ENCODE peak calls at places on chromosomes 6 and 20, in nine cellular contexts. Q is heart right ventricle; J is lower lobe of right lung; Z is CD8-positive, alpha-beta T cell; S is CD8-positive, alpha-beta memory T cell; L is GM23248; F is ovary; G is psoas muscle; R is heart left ventricle. E is an unnamed sample.
A peak's percentile ranks its signal among the peaks of the same experiment; 100 is the strongest.

GRCh38 chr6:33114428-33114827 is 38.6 kb downstream of the HLA-DPB1 start:
- DNase-seq in Z (no peak), J (no peak), G (no peak), Q (no peak), L (no peak), F (no peak), S (no peak), R (no peak), E (no peak)

GRCh38 chr6:158911746-158912158 is 88.2 kb downstream of the RSPH3 start:
- DNase-seq in Z (peak; percentile 34), L (no peak), S (no peak), G (no peak), R (no peak), F (no peak), J (no peak), Q (no peak), E (no peak)

GRCh38 chr20:461254-462198 is 807 bp downstream of the TBC1D20 start:
- DNase-seq in L (peak; percentile 80), R (peak; percentile 77), G (peak; percentile 58), F (peak; percentile 46), Q (peak; percentile 64), J (peak; percentile 75), S (peak; percentile 38), Z (peak; percentile 52), E (peak; percentile 49)

GRCh38 chr20:36344517-36345132 is 38.5 kb downstream of the DLGAP4 start:
- DNase-seq in Z (peak; percentile 13), Q (no peak), R (peak; percentile 33), J (no peak), G (no peak), S (no peak), F (peak; percentile 34), L (peak; percentile 62), E (no peak)

GRCh38 chr20:63942250-63943006 is 13.8 kb downstream of the UCKL1 start:
- DNase-seq in S (peak; percentile 41), L (peak; percentile 58), F (peak; percentile 17), Z (peak; percentile 59), G (peak; percentile 35), Q (peak; percentile 35), R (peak; percentile 61), J (peak; percentile 74), E (peak; percentile 18)

GRCh38 chr6:168369776-168370175 is 50.2 kb upstream of the DACT2 start:
- DNase-seq in R (peak; percentile 4), Q (no peak), Z (no peak), J (no peak), G (peak; percentile 2), F (no peak), L (no peak), S (no peak), E (no peak)

GRCh38 chr20:23278172-23278571 is 72.4 kb upstream of the NXT1 start:
- DNase-seq in J (no peak), L (no peak), R (no peak), S (no peak), Z (no peak), G (no peak), Q (no peak), F (no peak), E (no peak)

GRCh38 chr6:6193221-6193745 is 127.2 kb downstream of the F13A1 start:
- DNase-seq in Z (no peak), L (peak; percentile 24), S (no peak), R (no peak), Q (no peak), F (no peak), J (no peak), G (no peak), E (no peak)

GRCh38 chr6:37059344-37060194 is 54.1 kb downstream of the FGD2 start:
- DNase-seq in Z (no peak), R (peak; percentile 70), J (peak; percentile 71), F (peak; percentile 76), L (peak; percentile 98), Q (peak; percentile 52), G (peak; percentile 75), S (no peak), E (no peak)

GRCh38 chr6:11754625-11755289 is 23.8 kb downstream of the ADTRP start:
- DNase-seq in Q (no peak), J (no peak), Z (no peak), R (no peak), G (no peak), L (peak; percentile 93), F (no peak), S (no peak), E (no peak)

GRCh38 chr20:25495189-25495824 is 87.8 kb downstream of the GINS1 start:
- DNase-seq in J (no peak), Q (no peak), Z (no peak), R (peak; percentile 48), S (no peak), G (no peak), L (no peak), F (no peak), E (no peak)

DNA sequence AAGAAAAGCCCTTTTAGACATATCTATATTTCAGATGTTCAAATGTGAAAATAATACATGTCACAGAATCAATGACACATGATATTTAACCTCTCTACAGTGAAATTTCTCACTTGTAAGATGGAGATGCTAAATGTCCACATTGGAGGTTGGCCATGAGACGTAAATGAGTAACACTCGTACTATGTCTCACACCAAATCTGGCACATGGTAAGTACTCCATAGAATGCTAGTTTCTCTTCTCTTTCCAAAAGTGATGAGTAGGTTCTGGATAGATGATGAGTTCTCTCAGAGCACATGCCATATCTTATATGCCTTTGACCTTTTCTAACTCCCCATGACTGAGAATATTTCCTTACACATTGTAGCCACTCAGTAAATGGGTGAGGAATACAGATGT is 17.7 kb downstream of the GFOD1 start:
- DNase-seq in L (no peak), Q (no peak), G (no peak), Z (no peak), R (no peak), J (no peak), S (no peak), F (no peak), E (no peak)
- H3K4me1 ChIP-seq in L (peaks cover 12% of the 10 kb centered on the region), Q (peaks cover 78% of the 10 kb centered on the region), G (peaks cover 70% of the 10 kb centered on the region), Z (no peaks in the 10 kb centered on the region), R (peaks cover 85% of the 10 kb centered on the region), J (peaks cover 16% of the 10 kb centered on the region), S (no peaks in the 10 kb centered on the region), F (no peaks in the 10 kb centered on the region), E (no peaks in the 10 kb centered on the region)

GRCh38 chr6:148359228-148359627 is 16.6 kb downstream of the SASH1 start:
- DNase-seq in Q (no peak), J (no peak), G (no peak), L (no peak), R (no peak), S (no peak), Z (no peak), F (no peak), E (no peak)

GRCh38 chr6:148370171-148370570 is 27.5 kb downstream of the SASH1 start:
- DNase-seq in J (no peak), Z (no peak), Q (no peak), F (no peak), R (no peak), G (no peak), L (peak; percentile 57), S (no peak), E (no peak)

GRCh38 chr6:148367418-148368024 is 24.9 kb downstream of the SASH1 start:
- DNase-seq in F (no peak), R (peak; percentile 72), G (peak; percentile 51), Z (no peak), J (no peak), Q (peak; percentile 61), S (no peak), L (peak; percentile 52), E (no peak)

GRCh38 chr6:148364056-148364844 is 21.6 kb downstream of the SASH1 start:
- DNase-seq in Q (no peak), L (peak; percentile 93), J (no peak), G (no peak), R (no peak), S (no peak), Z (no peak), F (no peak), E (no peak)

DNA sequence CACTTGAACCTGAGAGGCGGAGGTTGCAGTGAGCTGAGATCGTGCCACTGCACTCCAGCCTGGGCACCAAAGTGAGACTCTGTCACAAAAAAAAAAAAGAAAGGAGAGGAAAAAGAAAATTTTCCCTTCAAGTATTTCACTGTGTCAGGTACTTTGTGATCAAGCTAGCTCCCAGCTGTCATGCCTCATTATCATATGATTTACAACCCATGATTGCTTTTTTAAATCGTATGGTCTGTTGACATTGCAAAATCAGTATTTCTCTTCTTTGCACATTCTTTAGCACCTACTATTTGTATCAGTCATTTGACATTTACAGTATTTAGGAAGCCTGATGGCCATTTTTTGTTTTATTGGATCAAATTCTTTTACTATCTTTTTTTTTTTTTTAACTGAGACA is 22.4 kb downstream of the SASH1 start:
- DNase-seq in S (no peak), L (no peak), G (no peak), F (no peak), Q (no peak), J (no peak), Z (no peak), R (no peak), E (no peak)
- H3K27ac ChIP-seq in S (no peak overlapping the region), L (peak overlapping the region; percentile 90), G (peak overlapping the region; percentile 63), F (no peak overlapping the region), Q (peak overlapping the region; percentile 88), J (peak overlapping the region; percentile 79), Z (no peak overlapping the region), R (peak overlapping the region; percentile 91), E (no peak overlapping the region)

GRCh38 chr6:3722211-3722621 is 29.3 kb downstream of the PXDC1 start:
- DNase-seq in Z (no peak), F (no peak), G (no peak), S (no peak), J (no peak), R (no peak), Q (no peak), L (peak; percentile 46), E (peak; percentile 17)
- H3K4me1 ChIP-seq in Z (no peaks in the 10 kb centered on the region), F (no peaks in the 10 kb centered on the region), G (no peaks in the 10 kb centered on the region), S (no peaks in the 10 kb centered on the region), J (peaks cover 16% of the 10 kb centered on the region), R (peaks cover 52% of the 10 kb centered on the region), Q (peaks cover 34% of the 10 kb centered on the region), L (peaks cover 38% of the 10 kb centered on the region), E (no peaks in the 10 kb centered on the region)

GRCh38 chr6:111713196-111713705 is 107.6 kb upstream of the TRAF3IP2 start:
- DNase-seq in G (no peak), Q (no peak), R (no peak), L (no peak), F (no peak), J (no peak), S (no peak), Z (no peak), E (no peak)

GRCh38 chr6:111711476-111711875 is 105.8 kb upstream of the TRAF3IP2 start:
- DNase-seq in L (peak; percentile 49), R (peak; percentile 65), F (peak; percentile 62), G (peak; percentile 46), Q (peak; percentile 58), S (no peak), Z (no peak), J (no peak), E (no peak)

GRCh38 chr6:111713811-111714210 is 108.1 kb upstream of the TRAF3IP2 start:
- DNase-seq in Q (no peak), J (no peak), S (no peak), L (no peak), R (no peak), F (no peak), Z (no peak), G (no peak), E (no peak)

GRCh38 chr6:111711989-111712388 is 106.3 kb upstream of the TRAF3IP2 start:
- DNase-seq in Q (no peak), R (no peak), L (no peak), S (no peak), G (no peak), J (no peak), Z (no peak), F (no peak), E (no peak)

DNA sequence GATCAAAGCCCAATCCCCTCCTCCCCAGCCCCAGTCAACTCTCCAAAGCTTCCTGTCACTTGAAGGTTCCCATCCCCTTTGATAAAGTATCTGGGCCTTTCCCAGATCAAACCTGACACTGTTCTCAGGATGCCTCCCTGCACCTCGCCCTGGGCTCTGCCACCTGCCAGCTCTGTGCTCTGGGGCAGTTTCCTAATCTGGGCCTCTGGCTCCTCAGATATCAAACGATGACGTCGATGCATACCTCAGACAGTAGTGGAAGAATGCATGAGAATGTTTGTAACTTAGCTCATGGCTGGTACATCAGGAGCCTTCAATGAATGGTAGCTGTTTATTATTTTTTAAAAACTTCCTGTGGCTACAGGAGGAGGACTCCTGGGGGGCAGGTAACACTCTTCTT is 106.7 kb upstream of the TRAF3IP2 start:
- DNase-seq in S (no peak), G (no peak), L (peak; percentile 74), F (peak; percentile 51), Q (peak; percentile 17), J (no peak), Z (no peak), R (peak; percentile 63), E (no peak)
- H3K27ac ChIP-seq in S (no peak overlapping the region), G (no peak overlapping the region), L (peak overlapping the region; percentile 3), F (peak overlapping the region; percentile 60), Q (peak overlapping the region; percentile 55), J (peak overlapping the region; percentile 33), Z (no peak overlapping the region), R (peak overlapping the region; percentile 56), E (peak overlapping the region; percentile 70)

E was measured in CD4-positive, CD25-positive, alpha-beta regulatory T cell.